ENCODE peak calls at places on chromosomes 4 and X, in six cellular contexts. One of them, this sample, is unnamed. For H3K9me3, the result is how much of the 10 kb centered on the place peaks cover.

GRCh38 chrX:43615677-43616076 is 40.4 kb upstream of the MAOA start:
- DNase-seq in transverse colon: no peak
- DNase-seq in cardiac muscle cell: no peak
- DNase-seq in tibial nerve: no peak
- DNase-seq in endodermal cell: no peak
- DNase-seq in CD4-positive, CD25-positive, alpha-beta regulatory T cell: no peak
- DNase-seq in this sample: no peak

GRCh38 chr4:40672528-40673522 is 43.2 kb upstream of the RBM47 start:
- DNase-seq in cardiac muscle cell: peak
- DNase-seq in CD4-positive, CD25-positive, alpha-beta regulatory T cell: no peak
- DNase-seq in endodermal cell: peak
- DNase-seq in transverse colon: no peak
- DNase-seq in tibial nerve: peak
- DNase-seq in this sample: no peak

GRCh38 chrX:103407776-103408175 is 31.4 kb downstream of the BEX3 start:
- DNase-seq in endodermal cell: no peak
- DNase-seq in cardiac muscle cell: no peak
- DNase-seq in transverse colon: no peak
- DNase-seq in tibial nerve: no peak
- DNase-seq in CD4-positive, CD25-positive, alpha-beta regulatory T cell: no peak
- DNase-seq in this sample: no peak

GRCh38 chr4:152039085-152039484 is 278.3 kb upstream of the GATB start:
- DNase-seq in tibial nerve: no peak
- DNase-seq in CD4-positive, CD25-positive, alpha-beta regulatory T cell: no peak
- DNase-seq in transverse colon: no peak
- DNase-seq in endodermal cell: no peak
- DNase-seq in cardiac muscle cell: peak
- DNase-seq in this sample: no peak

GRCh38 chr4:153440475-153440874 is 25.7 kb upstream of the TMEM131L start:
- DNase-seq in cardiac muscle cell: no peak
- DNase-seq in endodermal cell: no peak
- DNase-seq in CD4-positive, CD25-positive, alpha-beta regulatory T cell: no peak
- DNase-seq in transverse colon: no peak
- DNase-seq in tibial nerve: no peak
- DNase-seq in this sample: no peak

GRCh38 chr4:41611124-41611838 is 73.3 kb downstream of the LIMCH1 start:
- DNase-seq in cardiac muscle cell: no peak
- DNase-seq in endodermal cell: no peak
- DNase-seq in tibial nerve: no peak
- DNase-seq in CD4-positive, CD25-positive, alpha-beta regulatory T cell: no peak
- DNase-seq in transverse colon: no peak
- DNase-seq in this sample: no peak

GRCh38 chrX:40096395-40097091 is 1.2 kb downstream of the BCOR start:
- DNase-seq in endodermal cell: peak
- DNase-seq in CD4-positive, CD25-positive, alpha-beta regulatory T cell: peak
- DNase-seq in tibial nerve: no peak
- DNase-seq in cardiac muscle cell: peak
- DNase-seq in transverse colon: peak
- DNase-seq in this sample: peak

GRCh38 chrX:15816886-15817285 is 26.6 kb downstream of the ZRSR2 start:
- DNase-seq in endodermal cell: peak
- DNase-seq in cardiac muscle cell: peak
- DNase-seq in transverse colon: no peak
- DNase-seq in tibial nerve: no peak
- DNase-seq in CD4-positive, CD25-positive, alpha-beta regulatory T cell: no peak
- DNase-seq in this sample: no peak

GRCh38 chrX:71604141-71604540 is 14.2 kb downstream of the CXCR3 start:
- DNase-seq in transverse colon: no peak
- DNase-seq in tibial nerve: no peak
- DNase-seq in cardiac muscle cell: peak
- DNase-seq in CD4-positive, CD25-positive, alpha-beta regulatory T cell: no peak
- DNase-seq in endodermal cell: no peak
- DNase-seq in this sample: no peak

GRCh38 chr4:36038521-36038920 is 205.8 kb downstream of the ARAP2 start:
- DNase-seq in transverse colon: no peak
- DNase-seq in endodermal cell: no peak
- DNase-seq in cardiac muscle cell: no peak
- DNase-seq in CD4-positive, CD25-positive, alpha-beta regulatory T cell: no peak
- DNase-seq in tibial nerve: no peak
- DNase-seq in this sample: no peak

GRCh38 chr4:157075811-157076577 is at the start of gene GLRB:
- DNase-seq in cardiac muscle cell: peak
- DNase-seq in transverse colon: no peak
- DNase-seq in tibial nerve: no peak
- DNase-seq in endodermal cell: peak
- DNase-seq in CD4-positive, CD25-positive, alpha-beta regulatory T cell: no peak
- DNase-seq in this sample: no peak

GRCh38 chr4:89000392-89000791 is 56.6 kb downstream of the FAM13A start:
- DNase-seq in tibial nerve: no peak
- DNase-seq in transverse colon: no peak
- DNase-seq in cardiac muscle cell: no peak
- DNase-seq in endodermal cell: no peak
- DNase-seq in CD4-positive, CD25-positive, alpha-beta regulatory T cell: no peak
- DNase-seq in this sample: no peak

GRCh38 chr4:153616005-153616555 is 68.0 kb upstream of the TLR2 start:
- DNase-seq in CD4-positive, CD25-positive, alpha-beta regulatory T cell: no peak
- DNase-seq in endodermal cell: no peak
- DNase-seq in transverse colon: no peak
- DNase-seq in cardiac muscle cell: no peak
- DNase-seq in tibial nerve: no peak
- DNase-seq in this sample: no peak

GRCh38 chr4:40515398-40516293 is 114.0 kb downstream of the RBM47 start:
- DNase-seq in tibial nerve: no peak
- DNase-seq in transverse colon: peak
- DNase-seq in CD4-positive, CD25-positive, alpha-beta regulatory T cell: no peak
- DNase-seq in cardiac muscle cell: peak
- DNase-seq in endodermal cell: peak
- DNase-seq in this sample: no peak

GRCh38 chr4:78954048-78954666 is 14.9 kb upstream of the PAQR3 start:
- DNase-seq in CD4-positive, CD25-positive, alpha-beta regulatory T cell: no peak
- DNase-seq in transverse colon: no peak
- DNase-seq in tibial nerve: peak
- DNase-seq in cardiac muscle cell: peak
- DNase-seq in endodermal cell: peak
- DNase-seq in this sample: no peak

GRCh38 chr4:146437778-146438177 is 84.0 kb downstream of the SLC10A7 start:
- DNase-seq in cardiac muscle cell: no peak
- DNase-seq in endodermal cell: no peak
- DNase-seq in CD4-positive, CD25-positive, alpha-beta regulatory T cell: no peak
- DNase-seq in transverse colon: no peak
- DNase-seq in tibial nerve: no peak
- DNase-seq in this sample: no peak

GRCh38 chrX:49172280-49172780 is 632 bp downstream of the PLP2 start:
- DNase-seq in transverse colon: peak
- DNase-seq in CD4-positive, CD25-positive, alpha-beta regulatory T cell: peak
- DNase-seq in cardiac muscle cell: peak
- DNase-seq in tibial nerve: peak
- DNase-seq in endodermal cell: no peak
- DNase-seq in this sample: peak

GRCh38 chrX:136162827-136163427 is 15.6 kb downstream of the FHL1 start:
- DNase-seq in endodermal cell: peak
- DNase-seq in cardiac muscle cell: peak
- DNase-seq in tibial nerve: no peak
- DNase-seq in transverse colon: peak
- DNase-seq in CD4-positive, CD25-positive, alpha-beta regulatory T cell: no peak
- DNase-seq in this sample: no peak

GRCh38 chr4:123587983-123588494 is 191.4 kb downstream of the SPRY1 start:
- DNase-seq in CD4-positive, CD25-positive, alpha-beta regulatory T cell: no peak
- DNase-seq in tibial nerve: no peak
- DNase-seq in endodermal cell: no peak
- DNase-seq in cardiac muscle cell: peak
- DNase-seq in transverse colon: peak
- DNase-seq in this sample: no peak

GRCh38 chr4:176187610-176188009 is 7.8 kb downstream of the SPATA4 start:
- DNase-seq in cardiac muscle cell: no peak
- DNase-seq in tibial nerve: no peak
- DNase-seq in endodermal cell: no peak
- DNase-seq in transverse colon: no peak
- DNase-seq in CD4-positive, CD25-positive, alpha-beta regulatory T cell: no peak
- DNase-seq in this sample: no peak

GRCh38 chr4:72966652-72967051 is 102.9 kb downstream of the COX18 start:
- DNase-seq in endodermal cell: no peak
- DNase-seq in CD4-positive, CD25-positive, alpha-beta regulatory T cell: no peak
- DNase-seq in cardiac muscle cell: no peak
- DNase-seq in tibial nerve: no peak
- DNase-seq in transverse colon: no peak
- DNase-seq in this sample: no peak

GRCh38 chrX:146615807-146616206 is 193.8 kb upstream of the CXorf51B start:
- DNase-seq in transverse colon: no peak
- DNase-seq in cardiac muscle cell: no peak
- DNase-seq in endodermal cell: no peak
- DNase-seq in tibial nerve: no peak
- DNase-seq in CD4-positive, CD25-positive, alpha-beta regulatory T cell: no peak
- DNase-seq in this sample: no peak

GRCh38 chr4:122612540-122612939 is 8.3 kb downstream of the IL21 start:
- DNase-seq in tibial nerve: no peak
- DNase-seq in transverse colon: no peak
- DNase-seq in CD4-positive, CD25-positive, alpha-beta regulatory T cell: no peak
- DNase-seq in cardiac muscle cell: no peak
- DNase-seq in endodermal cell: no peak
- DNase-seq in this sample: no peak

GRCh38 chr4:153594208-153594607 is 89.9 kb upstream of the TLR2 start:
- DNase-seq in tibial nerve: no peak
- DNase-seq in transverse colon: no peak
- DNase-seq in CD4-positive, CD25-positive, alpha-beta regulatory T cell: no peak
- DNase-seq in cardiac muscle cell: peak
- DNase-seq in endodermal cell: no peak
- DNase-seq in this sample: no peak

GRCh38 chr4:139745111-139745639 is 79.6 kb downstream of the MGST2 start:
- DNase-seq in transverse colon: no peak
- DNase-seq in endodermal cell: peak
- DNase-seq in tibial nerve: no peak
- DNase-seq in cardiac muscle cell: no peak
- DNase-seq in CD4-positive, CD25-positive, alpha-beta regulatory T cell: no peak
- DNase-seq in this sample: no peak

GRCh38 chrX:49271341-49271740 is 1.7 kb downstream of the PPP1R3F start:
- DNase-seq in CD4-positive, CD25-positive, alpha-beta regulatory T cell: no peak
- DNase-seq in cardiac muscle cell: no peak
- DNase-seq in transverse colon: no peak
- DNase-seq in tibial nerve: no peak
- DNase-seq in endodermal cell: no peak
- DNase-seq in this sample: no peak

GRCh38 chr4:89307446-89308160 is at the start of gene GPRIN3:
- DNase-seq in endodermal cell: peak
- DNase-seq in tibial nerve: no peak
- DNase-seq in transverse colon: peak
- DNase-seq in CD4-positive, CD25-positive, alpha-beta regulatory T cell: peak
- DNase-seq in cardiac muscle cell: peak
- DNase-seq in this sample: peak

GRCh38 chr4:144647095-144647959 is 1.4 kb downstream of the HHIP start:
- DNase-seq in transverse colon: no peak
- DNase-seq in tibial nerve: no peak
- DNase-seq in cardiac muscle cell: peak
- DNase-seq in endodermal cell: peak
- DNase-seq in CD4-positive, CD25-positive, alpha-beta regulatory T cell: no peak
- DNase-seq in this sample: no peak

GRCh38 chr4:108331905-108332632 is 163.3 kb upstream of the LEF1 start:
- DNase-seq in transverse colon: no peak
- DNase-seq in cardiac muscle cell: no peak
- DNase-seq in tibial nerve: no peak
- DNase-seq in CD4-positive, CD25-positive, alpha-beta regulatory T cell: no peak
- DNase-seq in endodermal cell: no peak
- DNase-seq in this sample: no peak

GRCh38 chr4:159435561-159436023 is 332.7 kb downstream of the RAPGEF2 start:
- DNase-seq in CD4-positive, CD25-positive, alpha-beta regulatory T cell: no peak
- DNase-seq in cardiac muscle cell: no peak
- DNase-seq in tibial nerve: no peak
- DNase-seq in endodermal cell: no peak
- DNase-seq in transverse colon: no peak
- DNase-seq in this sample: no peak

GRCh38 chr4:581753-582361 is 5.8 kb upstream of the TMEM271 start:
- DNase-seq in cardiac muscle cell: no peak
- DNase-seq in transverse colon: no peak
- DNase-seq in endodermal cell: no peak
- DNase-seq in CD4-positive, CD25-positive, alpha-beta regulatory T cell: no peak
- DNase-seq in tibial nerve: no peak
- DNase-seq in this sample: no peak
- H3K9me3 ChIP-seq in cardiac muscle cell: under half
- H3K9me3 ChIP-seq in transverse colon: under half
- H3K9me3 ChIP-seq in endodermal cell: under half
- H3K9me3 ChIP-seq in CD4-positive, CD25-positive, alpha-beta regulatory T cell: under half
- H3K9me3 ChIP-seq in tibial nerve: under half
- H3K9me3 ChIP-seq in this sample: under half

GRCh38 chrX:66016905-66017658 is 22.8 kb downstream of the VSIG4 start:
- DNase-seq in endodermal cell: no peak
- DNase-seq in transverse colon: no peak
- DNase-seq in cardiac muscle cell: no peak
- DNase-seq in tibial nerve: no peak
- DNase-seq in CD4-positive, CD25-positive, alpha-beta regulatory T cell: no peak
- DNase-seq in this sample: no peak
- H3K9me3 ChIP-seq in endodermal cell: under half
- H3K9me3 ChIP-seq in transverse colon: under half
- H3K9me3 ChIP-seq in cardiac muscle cell: under half
- H3K9me3 ChIP-seq in tibial nerve: under half
- H3K9me3 ChIP-seq in CD4-positive, CD25-positive, alpha-beta regulatory T cell: under half
- H3K9me3 ChIP-seq in this sample: under half

GRCh38 chrX:151393514-151393913 is 3.5 kb upstream of the VMA21 start:
- DNase-seq in tibial nerve: no peak
- DNase-seq in cardiac muscle cell: no peak
- DNase-seq in endodermal cell: peak
- DNase-seq in CD4-positive, CD25-positive, alpha-beta regulatory T cell: peak
- DNase-seq in transverse colon: no peak
- DNase-seq in this sample: peak
- H3K9me3 ChIP-seq in tibial nerve: under half
- H3K9me3 ChIP-seq in cardiac muscle cell: under half
- H3K9me3 ChIP-seq in endodermal cell: under half
- H3K9me3 ChIP-seq in CD4-positive, CD25-positive, alpha-beta regulatory T cell: under half
- H3K9me3 ChIP-seq in transverse colon: under half
- H3K9me3 ChIP-seq in this sample: under half

GRCh38 chr4:168560184-168560834 is 63.5 kb downstream of the PALLD start:
- DNase-seq in transverse colon: no peak
- DNase-seq in CD4-positive, CD25-positive, alpha-beta regulatory T cell: no peak
- DNase-seq in tibial nerve: no peak
- DNase-seq in cardiac muscle cell: no peak
- DNase-seq in endodermal cell: no peak
- DNase-seq in this sample: no peak
- H3K9me3 ChIP-seq in transverse colon: under half
- H3K9me3 ChIP-seq in CD4-positive, CD25-positive, alpha-beta regulatory T cell: under half
- H3K9me3 ChIP-seq in tibial nerve: under half
- H3K9me3 ChIP-seq in cardiac muscle cell: under half
- H3K9me3 ChIP-seq in endodermal cell: under half
- H3K9me3 ChIP-seq in this sample: under half

GRCh38 chr4:77466430-77466829 is 139.2 kb upstream of the CXCL13 start:
- DNase-seq in transverse colon: no peak
- DNase-seq in endodermal cell: no peak
- DNase-seq in CD4-positive, CD25-positive, alpha-beta regulatory T cell: no peak
- DNase-seq in cardiac muscle cell: no peak
- DNase-seq in tibial nerve: no peak
- DNase-seq in this sample: no peak
- H3K9me3 ChIP-seq in transverse colon: under half
- H3K9me3 ChIP-seq in endodermal cell: under half
- H3K9me3 ChIP-seq in CD4-positive, CD25-positive, alpha-beta regulatory T cell: under half
- H3K9me3 ChIP-seq in cardiac muscle cell: under half
- H3K9me3 ChIP-seq in tibial nerve: under half
- H3K9me3 ChIP-seq in this sample: under half

This sample was measured in T-helper 17 cell.